ENCODE peak calls at places on chromosomes 1 and 21, in five cellular contexts. X, K, W, F and H are unnamed samples. For H3K27me3, the result is how much of the 10 kb centered on the place peaks cover.

GRCh38 chr1:155168456-155169210 is 4.5 kb downstream of the KRTCAP2 start:
- DNase-seq in X (no peak), K (no peak), W (no peak), F (no peak), H (no peak)

GRCh38 chr1:22676916-22677601 is 24.0 kb downstream of the C1QB start:
- DNase-seq in X (no peak), K (no peak), W (no peak), F (no peak), H (no peak)

GRCh38 chr21:29185633-29186032 is 55.2 kb downstream of the MAP3K7CL start:
- DNase-seq in X (no peak), K (no peak), W (no peak), F (no peak), H (no peak)

GRCh38 chr1:70902211-70902610 is 145.4 kb downstream of the PTGER3 start:
- DNase-seq in X (no peak), K (no peak), W (no peak), F (no peak), H (no peak)

GRCh38 chr21:42595281-42596187 is 57.9 kb upstream of the PDE9A start:
- DNase-seq in X (no peak), K (no peak), W (no peak), F (no peak), H (no peak)

GRCh38 chr1:74652711-74653131 is 20.9 kb downstream of the ERICH3 start:
- DNase-seq in X (no peak), K (no peak), W (peak), F (no peak), H (no peak)

GRCh38 chr1:170351368-170351946 is 180.5 kb upstream of the GORAB start:
- DNase-seq in X (no peak), K (no peak), W (no peak), F (no peak), H (peak)

GRCh38 chr1:36471830-36472641 is 7.9 kb upstream of the MRPS15 start:
- DNase-seq in X (no peak), K (no peak), W (no peak), F (no peak), H (peak)

GRCh38 chr1:16173447-16174260 is 17.8 kb upstream of the EPHA2 start:
- DNase-seq in X (peak), K (no peak), W (no peak), F (no peak), H (peak)

GRCh38 chr1:215501496-215501895 is 65.6 kb upstream of the KCTD3 start:
- DNase-seq in X (no peak), K (no peak), W (no peak), F (no peak), H (no peak)

GRCh38 chr21:35401476-35401875 is 352.4 kb upstream of the RUNX1 start:
- DNase-seq in X (no peak), K (no peak), W (no peak), F (no peak), H (no peak)

GRCh38 chr1:1081311-1082238 is 7.5 kb upstream of the RNF223 start:
- DNase-seq in X (no peak), K (no peak), W (no peak), F (no peak), H (peak)

GRCh38 chr1:160408864-160409263 is 8.5 kb downstream of the VANGL2 start:
- DNase-seq in X (no peak), K (no peak), W (no peak), F (no peak), H (no peak)

GRCh38 chr1:227917081-227917950 is 30.4 kb downstream of the WNT9A start:
- DNase-seq in X (no peak), K (no peak), W (no peak), F (no peak), H (peak)

GRCh38 chr21:39451332-39452206 is at the start of gene SH3BGR:
- DNase-seq in X (peak), K (peak), W (no peak), F (no peak), H (peak)

GRCh38 chr21:43884012-43884860 is 19.2 kb downstream of the AGPAT3 start:
- DNase-seq in X (no peak), K (no peak), W (no peak), F (no peak), H (peak)

GRCh38 chr1:167904641-167905040 is 9.3 kb downstream of the ADCY10 start:
- DNase-seq in X (no peak), K (no peak), W (no peak), F (no peak), H (no peak)

GRCh38 chr1:167905182-167905581 is 8.8 kb downstream of the ADCY10 start:
- DNase-seq in X (no peak), K (no peak), W (no peak), F (no peak), H (no peak)

GRCh38 chr1:167909691-167910180 is 4.2 kb downstream of the ADCY10 start:
- DNase-seq in X (no peak), K (no peak), W (no peak), F (no peak), H (no peak)

GRCh38 chr1:167900907-167901306 is 13.0 kb downstream of the ADCY10 start:
- DNase-seq in X (no peak), K (no peak), W (no peak), F (no peak), H (no peak)

GRCh38 chr1:167905671-167906070 is 8.3 kb downstream of the ADCY10 start:
- DNase-seq in X (no peak), K (no peak), W (no peak), F (no peak), H (no peak)
- H3K27ac ChIP-seq in X (no peak), K (no peak), W (no peak), F (no peak), H (no peak)

GRCh38 chr1:39954261-39954869 is 580 bp upstream of the MFSD2A start:
- DNase-seq in X (no peak), K (peak), W (no peak), F (no peak), H (peak)
- H3K4me3 ChIP-seq in X (peak), K (peak), W (peak), F (peak), H (no peak)

GRCh38 chr1:61054636-61055035 is 27.7 kb upstream of the NFIA start:
- DNase-seq in X (no peak), K (no peak), W (no peak), F (no peak), H (no peak)
- H3K27me3 ChIP-seq in X (under half), K (under half), W (under half), F (under half), H (under half)

GRCh38 chr1:172138636-172139035 is 281.8 kb upstream of the C1orf105 start:
- DNase-seq in X (no peak), K (no peak), W (no peak), F (no peak), H (no peak)
- H3K27ac ChIP-seq in X (no peak), K (no peak), W (no peak), F (peak), H (peak)

GRCh38 chr1:8818325-8818775 is 910 bp upstream of the RERE start:
- DNase-seq in X (no peak), K (peak), W (no peak), F (no peak), H (peak)
- H3K4me3 ChIP-seq in X (peak), K (peak), W (peak), F (peak), H (peak)

GRCh38 chr1:110134050-110134595 is 16.2 kb upstream of the SLC6A17 start:
- DNase-seq in X (no peak), K (no peak), W (no peak), F (no peak), H (no peak)

GRCh38 chr1:110136911-110137310 is 13.4 kb upstream of the SLC6A17 start:
- DNase-seq in X (no peak), K (no peak), W (no peak), F (no peak), H (no peak)

GRCh38 chr1:110135268-110136065 is 14.8 kb upstream of the SLC6A17 start:
- DNase-seq in X (no peak), K (no peak), W (no peak), F (no peak), H (no peak)

GRCh38 chr1:110144366-110144765 is 5.9 kb upstream of the SLC6A17 start:
- DNase-seq in X (no peak), K (no peak), W (no peak), F (no peak), H (no peak)

DNA sequence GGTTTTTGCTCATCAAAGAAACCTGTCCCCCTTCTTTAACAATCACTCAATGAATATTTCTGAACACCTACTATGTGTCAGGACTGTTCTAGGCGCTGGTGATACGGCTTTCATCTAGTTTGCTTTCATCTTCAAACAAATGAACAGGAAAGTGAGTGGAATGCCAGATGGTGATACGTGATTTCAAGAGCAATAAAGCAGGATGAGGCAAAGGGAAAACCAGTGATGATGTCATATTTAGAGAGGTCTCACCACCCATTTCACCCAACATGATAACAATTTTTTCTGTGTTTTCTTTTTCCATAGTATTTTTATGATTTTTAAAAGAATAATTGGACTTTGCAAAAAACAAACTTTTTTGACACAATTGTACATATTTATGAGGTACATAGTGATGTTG is 11.3 kb upstream of the SLC6A17 start:
- DNase-seq in X (no peak), K (no peak), W (no peak), F (no peak), H (no peak)
- H3K27me3 ChIP-seq in X (under half), K (under half), W (half or more), F (under half), H (under half)